ENCODE peak calls at places on chromosomes 6 and 20, in four cellular contexts. R is HTR-8/SVneo; C is Kasumi-1; N is activated CD4-positive, alpha-beta T cell treated with anti-CD3 and anti-CD28 coated beads, Interleukin-2, amount 50 U/mL, for 4 hours. J is an unnamed sample.

GRCh38 chr6:77015350-77015749 is 447.9 kb downstream of the HTR1B start:
- DNase-seq in N (no peak), R (no peak), C (no peak), J (no peak)

GRCh38 chr6:42344756-42345155 is 107.0 kb downstream of the TRERF1 start:
- DNase-seq in C (no peak), R (no peak), N (no peak), J (no peak)

GRCh38 chr6:168012431-168013249 is 15.2 kb downstream of the KIF25 start:
- DNase-seq in R (no peak), N (no peak), C (no peak), J (no peak)

GRCh38 chr6:99822741-99823512 is 171.1 kb downstream of the MCHR2 start:
- DNase-seq in R (peak; percentile 80), N (no peak), C (peak; percentile 57), J (peak; percentile 52)

GRCh38 chr20:44454301-44454963 is 21.2 kb upstream of the TTPAL start:
- DNase-seq in N (no peak), C (no peak), R (no peak), J (no peak)

GRCh38 chr6:63527658-63528514 is 44.4 kb upstream of the LOC128125822 start:
- DNase-seq in C (no peak), R (peak; percentile 92), N (no peak), J (peak; percentile 71)

GRCh38 chr6:35087361-35088280 is 53.5 kb downstream of the TCP11 start:
- DNase-seq in N (no peak), R (no peak), C (no peak), J (no peak)

GRCh38 chr20:15296422-15296821 is 959.0 kb upstream of the FLRT3 start:
- DNase-seq in C (no peak), R (no peak), N (no peak), J (no peak)

GRCh38 chr20:38109025-38109541 is 56.0 kb downstream of the TGM2 start:
- DNase-seq in C (no peak), R (no peak), N (no peak), J (no peak)

GRCh38 chr6:41189968-41190367 is 11.0 kb downstream of the TREML2 start:
- DNase-seq in N (no peak), R (no peak), C (no peak), J (no peak)

GRCh38 chr6:4287811-4288244 is 152.5 kb upstream of the ECI2 start:
- DNase-seq in C (no peak), N (no peak), R (no peak), J (no peak)